ENCODE peak calls at places on chromosomes 4 and X, in nine cellular contexts. One of them, this sample, is unnamed. For H3K4me1, the result is how much of the 10 kb centered on the place peaks cover.

GRCh38 chr4:96407651-96408342 is 567.9 kb downstream of the PDHA2 start:
- DNase-seq in upper lobe of left lung: no peak
- DNase-seq in GM12878: no peak
- DNase-seq in Panc1: no peak
- DNase-seq in SK-N-SH: no peak
- DNase-seq in GM23338: no peak
- DNase-seq in stomach: no peak
- DNase-seq in spleen: no peak
- DNase-seq in sigmoid colon: no peak
- DNase-seq in this sample: no peak

GRCh38 chrX:11309220-11309619 is 16.0 kb downstream of the AMELX start:
- DNase-seq in GM12878: no peak
- DNase-seq in SK-N-SH: no peak
- DNase-seq in spleen: no peak
- DNase-seq in GM23338: no peak
- DNase-seq in Panc1: no peak
- DNase-seq in sigmoid colon: no peak
- DNase-seq in stomach: no peak
- DNase-seq in upper lobe of left lung: no peak
- DNase-seq in this sample: no peak

GRCh38 chr4:128866691-128867090 is 57.2 kb downstream of the JADE1 start:
- DNase-seq in spleen: no peak
- DNase-seq in GM23338: no peak
- DNase-seq in upper lobe of left lung: no peak
- DNase-seq in sigmoid colon: no peak
- DNase-seq in Panc1: no peak
- DNase-seq in GM12878: no peak
- DNase-seq in SK-N-SH: no peak
- DNase-seq in stomach: no peak
- DNase-seq in this sample: no peak

GRCh38 chr4:8515316-8516060 is 64.7 kb upstream of the GPR78 start:
- DNase-seq in Panc1: no peak
- DNase-seq in stomach: no peak
- DNase-seq in sigmoid colon: peak
- DNase-seq in upper lobe of left lung: no peak
- DNase-seq in spleen: peak
- DNase-seq in GM23338: no peak
- DNase-seq in SK-N-SH: no peak
- DNase-seq in GM12878: no peak
- DNase-seq in this sample: no peak

GRCh38 chr4:156146581-156146980 is 192.9 kb upstream of the CTSO start:
- DNase-seq in Panc1: no peak
- DNase-seq in spleen: no peak
- DNase-seq in SK-N-SH: no peak
- DNase-seq in sigmoid colon: no peak
- DNase-seq in GM23338: no peak
- DNase-seq in GM12878: no peak
- DNase-seq in upper lobe of left lung: no peak
- DNase-seq in stomach: no peak
- DNase-seq in this sample: no peak

GRCh38 chr4:35461931-35462659 is 782.2 kb downstream of the ARAP2 start:
- DNase-seq in SK-N-SH: no peak
- DNase-seq in GM23338: peak
- DNase-seq in upper lobe of left lung: no peak
- DNase-seq in sigmoid colon: no peak
- DNase-seq in spleen: peak
- DNase-seq in GM12878: no peak
- DNase-seq in stomach: no peak
- DNase-seq in Panc1: no peak
- DNase-seq in this sample: no peak

GRCh38 chr4:139951051-139951450 is 202.9 kb downstream of the MAML3 start:
- DNase-seq in spleen: no peak
- DNase-seq in upper lobe of left lung: no peak
- DNase-seq in Panc1: no peak
- DNase-seq in stomach: no peak
- DNase-seq in sigmoid colon: no peak
- DNase-seq in GM12878: no peak
- DNase-seq in GM23338: no peak
- DNase-seq in SK-N-SH: no peak
- DNase-seq in this sample: no peak

GRCh38 chr4:98568896-98569663 is 89.3 kb downstream of the TSPAN5 start:
- DNase-seq in upper lobe of left lung: no peak
- DNase-seq in SK-N-SH: no peak
- DNase-seq in GM23338: no peak
- DNase-seq in spleen: no peak
- DNase-seq in GM12878: no peak
- DNase-seq in sigmoid colon: no peak
- DNase-seq in stomach: no peak
- DNase-seq in Panc1: no peak
- DNase-seq in this sample: no peak

GRCh38 chr4:65007841-65008439 is 598.7 kb upstream of the TECRL start:
- DNase-seq in spleen: no peak
- DNase-seq in sigmoid colon: no peak
- DNase-seq in Panc1: no peak
- DNase-seq in stomach: no peak
- DNase-seq in GM12878: no peak
- DNase-seq in upper lobe of left lung: no peak
- DNase-seq in SK-N-SH: peak
- DNase-seq in GM23338: peak
- DNase-seq in this sample: no peak

GRCh38 chr4:113146876-113147358 is 97.5 kb downstream of the ANK2 start:
- DNase-seq in upper lobe of left lung: no peak
- DNase-seq in SK-N-SH: no peak
- DNase-seq in spleen: no peak
- DNase-seq in GM12878: peak
- DNase-seq in stomach: no peak
- DNase-seq in Panc1: no peak
- DNase-seq in GM23338: no peak
- DNase-seq in sigmoid colon: no peak
- DNase-seq in this sample: no peak

GRCh38 chr4:15926486-15926885 is 12.1 kb downstream of the FGFBP1 start:
- DNase-seq in GM23338: no peak
- DNase-seq in stomach: no peak
- DNase-seq in upper lobe of left lung: no peak
- DNase-seq in GM12878: no peak
- DNase-seq in SK-N-SH: no peak
- DNase-seq in sigmoid colon: no peak
- DNase-seq in spleen: no peak
- DNase-seq in Panc1: no peak
- DNase-seq in this sample: no peak

GRCh38 chr4:123390846-123391456 is 5.6 kb upstream of the SPRY1 start:
- DNase-seq in GM12878: no peak
- DNase-seq in sigmoid colon: no peak
- DNase-seq in upper lobe of left lung: no peak
- DNase-seq in Panc1: no peak
- DNase-seq in GM23338: peak
- DNase-seq in spleen: no peak
- DNase-seq in stomach: no peak
- DNase-seq in SK-N-SH: peak
- DNase-seq in this sample: no peak

GRCh38 chr4:184534511-184535391 is 60.4 kb upstream of the IRF2 start:
- DNase-seq in sigmoid colon: no peak
- DNase-seq in GM23338: peak
- DNase-seq in GM12878: peak
- DNase-seq in stomach: no peak
- DNase-seq in Panc1: no peak
- DNase-seq in upper lobe of left lung: no peak
- DNase-seq in spleen: no peak
- DNase-seq in SK-N-SH: no peak
- DNase-seq in this sample: no peak

GRCh38 chr4:4853371-4853823 is 6.1 kb upstream of the MSX1 start:
- DNase-seq in spleen: peak
- DNase-seq in GM12878: no peak
- DNase-seq in Panc1: no peak
- DNase-seq in sigmoid colon: peak
- DNase-seq in stomach: no peak
- DNase-seq in GM23338: peak
- DNase-seq in upper lobe of left lung: no peak
- DNase-seq in SK-N-SH: peak
- DNase-seq in this sample: no peak

GRCh38 chrX:20372533-20372932 is 105.8 kb upstream of the RPS6KA3 start:
- DNase-seq in Panc1: no peak
- DNase-seq in stomach: no peak
- DNase-seq in GM12878: no peak
- DNase-seq in spleen: no peak
- DNase-seq in SK-N-SH: no peak
- DNase-seq in upper lobe of left lung: no peak
- DNase-seq in GM23338: no peak
- DNase-seq in sigmoid colon: no peak
- DNase-seq in this sample: no peak

GRCh38 chrX:130027569-130027968 is 45.1 kb downstream of the BCORL1 start:
- DNase-seq in spleen: no peak
- DNase-seq in Panc1: no peak
- DNase-seq in GM23338: no peak
- DNase-seq in sigmoid colon: no peak
- DNase-seq in stomach: no peak
- DNase-seq in SK-N-SH: no peak
- DNase-seq in GM12878: no peak
- DNase-seq in upper lobe of left lung: no peak
- DNase-seq in this sample: no peak

GRCh38 chrX:130024127-130024526 is 41.7 kb downstream of the BCORL1 start:
- DNase-seq in spleen: peak
- DNase-seq in GM12878: peak
- DNase-seq in Panc1: no peak
- DNase-seq in upper lobe of left lung: peak
- DNase-seq in sigmoid colon: peak
- DNase-seq in SK-N-SH: peak
- DNase-seq in GM23338: peak
- DNase-seq in stomach: peak
- DNase-seq in this sample: peak

GRCh38 chrX:130030826-130031225 is 48.4 kb downstream of the BCORL1 start:
- DNase-seq in GM12878: no peak
- DNase-seq in upper lobe of left lung: no peak
- DNase-seq in stomach: no peak
- DNase-seq in GM23338: peak
- DNase-seq in SK-N-SH: no peak
- DNase-seq in Panc1: no peak
- DNase-seq in spleen: no peak
- DNase-seq in sigmoid colon: no peak
- DNase-seq in this sample: no peak

GRCh38 chrX:130025256-130025655 is 42.8 kb downstream of the BCORL1 start:
- DNase-seq in Panc1: no peak
- DNase-seq in GM23338: peak
- DNase-seq in spleen: no peak
- DNase-seq in SK-N-SH: no peak
- DNase-seq in upper lobe of left lung: no peak
- DNase-seq in sigmoid colon: no peak
- DNase-seq in stomach: no peak
- DNase-seq in GM12878: no peak
- DNase-seq in this sample: no peak

GRCh38 chrX:130028196-130028595 is 45.8 kb downstream of the BCORL1 start:
- DNase-seq in spleen: peak
- DNase-seq in SK-N-SH: peak
- DNase-seq in GM23338: peak
- DNase-seq in Panc1: peak
- DNase-seq in upper lobe of left lung: peak
- DNase-seq in sigmoid colon: no peak
- DNase-seq in stomach: peak
- DNase-seq in GM12878: no peak
- DNase-seq in this sample: peak
- H3K4me3 ChIP-seq in spleen: no peak
- H3K4me3 ChIP-seq in SK-N-SH: no peak
- H3K4me3 ChIP-seq in GM23338: no peak
- H3K4me3 ChIP-seq in Panc1: no peak
- H3K4me3 ChIP-seq in upper lobe of left lung: no peak
- H3K4me3 ChIP-seq in sigmoid colon: no peak
- H3K4me3 ChIP-seq in stomach: no peak
- H3K4me3 ChIP-seq in GM12878: no peak
- H3K4me3 ChIP-seq in this sample: no peak

GRCh38 chr4:82900335-82901128 is at the start of gene THAP9:
- DNase-seq in upper lobe of left lung: peak
- DNase-seq in Panc1: peak
- DNase-seq in SK-N-SH: peak
- DNase-seq in stomach: peak
- DNase-seq in spleen: peak
- DNase-seq in GM12878: peak
- DNase-seq in sigmoid colon: peak
- DNase-seq in GM23338: peak
- DNase-seq in this sample: peak

GRCh38 chr4:82903737-82904136 is 3.2 kb downstream of the THAP9 start:
- DNase-seq in Panc1: no peak
- DNase-seq in spleen: no peak
- DNase-seq in GM23338: no peak
- DNase-seq in SK-N-SH: no peak
- DNase-seq in sigmoid colon: no peak
- DNase-seq in upper lobe of left lung: no peak
- DNase-seq in stomach: no peak
- DNase-seq in GM12878: no peak
- DNase-seq in this sample: no peak

GRCh38 chr4:82900016-82900334 is 560 bp upstream of the THAP9 start:
- DNase-seq in GM12878: peak
- DNase-seq in spleen: no peak
- DNase-seq in Panc1: peak
- DNase-seq in sigmoid colon: peak
- DNase-seq in GM23338: peak
- DNase-seq in upper lobe of left lung: no peak
- DNase-seq in stomach: no peak
- DNase-seq in SK-N-SH: no peak
- DNase-seq in this sample: no peak

GRCh38 chr4:82899339-82899738 is 1.2 kb upstream of the THAP9 start:
- DNase-seq in spleen: no peak
- DNase-seq in stomach: no peak
- DNase-seq in sigmoid colon: no peak
- DNase-seq in SK-N-SH: no peak
- DNase-seq in GM12878: no peak
- DNase-seq in Panc1: no peak
- DNase-seq in upper lobe of left lung: no peak
- DNase-seq in GM23338: no peak
- DNase-seq in this sample: no peak

GRCh38 chr4:82901129-82901718 is 689 bp downstream of the THAP9 start:
- DNase-seq in upper lobe of left lung: no peak
- DNase-seq in Panc1: no peak
- DNase-seq in stomach: no peak
- DNase-seq in spleen: no peak
- DNase-seq in SK-N-SH: no peak
- DNase-seq in sigmoid colon: no peak
- DNase-seq in GM12878: no peak
- DNase-seq in GM23338: no peak
- DNase-seq in this sample: no peak
- TF ChIP-seq POLR2AphosphoS5 in upper lobe of left lung: no peak
- TF ChIP-seq POLR2AphosphoS5 in Panc1: no peak
- TF ChIP-seq POLR2AphosphoS5 in stomach: no peak
- TF ChIP-seq POLR2AphosphoS5 in spleen: no peak
- TF ChIP-seq POLR2AphosphoS5 in SK-N-SH: peak
- TF ChIP-seq POLR2AphosphoS5 in sigmoid colon: no peak
- TF ChIP-seq POLR2AphosphoS5 in GM12878: peak
- TF ChIP-seq POLR2AphosphoS5 in GM23338: no peak
- TF ChIP-seq POLR2AphosphoS5 in this sample: peak

GRCh38 chr4:38672247-38673071 is 8.5 kb downstream of the KLF3 start:
- DNase-seq in SK-N-SH: peak
- DNase-seq in GM23338: no peak
- DNase-seq in Panc1: no peak
- DNase-seq in GM12878: no peak
- DNase-seq in sigmoid colon: no peak
- DNase-seq in spleen: no peak
- DNase-seq in upper lobe of left lung: no peak
- DNase-seq in stomach: no peak
- DNase-seq in this sample: no peak
- H3K4me1 ChIP-seq in SK-N-SH: half or more
- H3K4me1 ChIP-seq in GM23338: half or more
- H3K4me1 ChIP-seq in Panc1: half or more
- H3K4me1 ChIP-seq in GM12878: half or more
- H3K4me1 ChIP-seq in sigmoid colon: half or more
- H3K4me1 ChIP-seq in spleen: half or more
- H3K4me1 ChIP-seq in upper lobe of left lung: half or more
- H3K4me1 ChIP-seq in stomach: half or more
- H3K4me1 ChIP-seq in this sample: half or more

GRCh38 chrX:100435726-100436125 is 25.7 kb upstream of the PCDH19 start:
- DNase-seq in sigmoid colon: no peak
- DNase-seq in stomach: no peak
- DNase-seq in GM23338: peak
- DNase-seq in Panc1: no peak
- DNase-seq in GM12878: no peak
- DNase-seq in spleen: no peak
- DNase-seq in SK-N-SH: no peak
- DNase-seq in upper lobe of left lung: no peak
- DNase-seq in this sample: no peak
- H3K4me3 ChIP-seq in sigmoid colon: no peak
- H3K4me3 ChIP-seq in stomach: no peak
- H3K4me3 ChIP-seq in GM23338: no peak
- H3K4me3 ChIP-seq in Panc1: no peak
- H3K4me3 ChIP-seq in GM12878: no peak
- H3K4me3 ChIP-seq in spleen: no peak
- H3K4me3 ChIP-seq in SK-N-SH: no peak
- H3K4me3 ChIP-seq in upper lobe of left lung: no peak
- H3K4me3 ChIP-seq in this sample: no peak